ENCODE peak calls at places on chromosomes 13 and 19, in eight cellular contexts. D, F, E, R, U, K, L and J are unnamed samples. For H3K4me1, the result is how much of the 10 kb centered on the place peaks cover.

GRCh38 chr13:114161644-114162532 is 17.2 kb upstream of the CFAP97D2 start:
- DNase-seq in U (peak), F (peak), D (peak), E (peak), R (no peak), K (no peak), L (peak), J (no peak)

GRCh38 chr19:57779220-57779845 is 9.9 kb downstream of the ZNF586 start:
- DNase-seq in R (no peak), L (no peak), K (no peak), D (no peak), F (no peak), U (peak), E (no peak), J (no peak)

GRCh38 chr19:46471116-46471733 is at the start of gene PNMA8A:
- DNase-seq in E (peak), R (no peak), D (peak), F (peak), U (peak), K (peak), L (peak), J (peak)

GRCh38 chr13:41216160-41216559 is 21.8 kb upstream of the KBTBD7 start:
- DNase-seq in L (no peak), D (no peak), E (no peak), R (no peak), K (no peak), F (no peak), U (peak), J (no peak)

GRCh38 chr19:35636651-35637050 is 4.9 kb upstream of the ETV2 start:
- DNase-seq in R (no peak), U (no peak), F (no peak), L (no peak), D (no peak), E (no peak), K (no peak), J (no peak)

GRCh38 chr19:50361290-50362029 is 4.0 kb downstream of the NAPSA start:
- DNase-seq in F (no peak), R (no peak), U (no peak), K (no peak), D (no peak), L (no peak), E (peak), J (no peak)

GRCh38 chr13:50224534-50224933 is 209.3 kb downstream of the KCNRG start:
- DNase-seq in K (no peak), D (no peak), E (no peak), L (no peak), R (no peak), U (peak), F (no peak), J (no peak)

GRCh38 chr13:98225036-98225940 is 48.2 kb upstream of the RNF113B start:
- DNase-seq in K (no peak), D (no peak), F (no peak), E (no peak), L (no peak), R (no peak), U (no peak), J (no peak)

GRCh38 chr19:29966594-29967249 is 24.7 kb downstream of the URI1 start:
- DNase-seq in D (no peak), U (peak), E (no peak), F (no peak), K (no peak), L (no peak), R (no peak), J (no peak)

GRCh38 chr19:48635966-48636858 is 967 bp downstream of the DBP start:
- DNase-seq in K (peak), E (no peak), R (no peak), L (no peak), F (no peak), U (no peak), D (peak), J (peak)

GRCh38 chr13:114132419-114133121 is at the start of gene RASA3:
- DNase-seq in D (peak), L (peak), E (peak), F (peak), K (peak), R (peak), U (peak), J (peak)

GRCh38 chr13:51269039-51269438 is 46.8 kb downstream of the FAM124A start:
- DNase-seq in R (no peak), K (no peak), U (peak), F (no peak), E (no peak), D (no peak), L (no peak), J (no peak)

GRCh38 chr13:98484289-98485219 is 92.4 kb downstream of the STK24 start:
- DNase-seq in R (no peak), K (no peak), L (peak), F (peak), D (peak), E (peak), U (peak), J (peak)

GRCh38 chr19:1503925-1504430 is 8.8 kb downstream of the ADAMTSL5 start:
- DNase-seq in E (no peak), F (no peak), U (no peak), R (no peak), D (no peak), L (no peak), K (no peak), J (peak)

GRCh38 chr19:3365447-3366103 is 808 bp upstream of the NFIC start:
- DNase-seq in U (no peak), R (no peak), F (peak), D (peak), K (peak), E (peak), L (peak), J (peak)

GRCh38 chr13:89514534-89515312 is 1832.8 kb upstream of the MIR17HG start:
- DNase-seq in K (no peak), F (no peak), U (peak), D (no peak), L (no peak), E (no peak), R (no peak), J (no peak)

GRCh38 chr19:47373246-47374240 is 24.4 kb downstream of the DHX34 start:
- DNase-seq in F (no peak), U (no peak), E (no peak), L (no peak), D (no peak), R (no peak), K (peak), J (no peak)

GRCh38 chr19:16326401-16327130 is 1.9 kb downstream of the KLF2 start:
- DNase-seq in L (no peak), F (no peak), R (no peak), U (no peak), E (peak), K (peak), D (peak), J (no peak)

DNA sequence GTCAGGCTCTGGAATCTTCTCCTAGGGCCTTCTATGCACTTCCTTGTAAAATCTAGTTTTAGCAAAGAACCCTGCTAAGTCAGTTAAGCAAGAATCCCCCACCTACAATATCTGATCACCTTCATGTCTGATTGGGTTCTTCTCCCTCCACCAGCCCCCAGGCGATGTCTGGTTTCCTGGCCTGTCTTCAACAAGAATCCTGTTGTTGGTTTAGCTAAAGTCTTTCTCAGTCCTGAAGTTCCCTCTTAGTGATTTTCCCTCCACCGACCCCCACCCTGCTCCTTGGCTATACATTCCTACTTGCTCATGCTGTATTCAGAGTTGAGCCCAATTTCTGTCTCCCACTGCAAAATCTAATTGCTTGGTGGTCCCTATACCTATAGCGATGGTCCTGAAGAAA is 35.2 kb upstream of the SLC46A3 start:
- DNase-seq in L (no peak), U (no peak), K (no peak), R (no peak), F (no peak), E (no peak), D (no peak), J (no peak)
- H3K27ac ChIP-seq in L (no peak), U (peak), K (peak), R (no peak), F (peak), E (no peak), D (no peak), J (peak)

GRCh38 chr19:11378319-11379189 is 4.1 kb downstream of the SWSAP1 start:
- DNase-seq in F (peak), U (peak), K (peak), L (peak), D (peak), E (peak), R (no peak), J (peak)

GRCh38 chr19:11377756-11378155 is 3.3 kb downstream of the SWSAP1 start:
- DNase-seq in L (no peak), R (no peak), U (no peak), F (no peak), K (no peak), E (no peak), D (no peak), J (no peak)

GRCh38 chr19:11374449-11375142 is at the start of gene SWSAP1:
- DNase-seq in K (peak), E (peak), L (peak), F (peak), U (peak), D (peak), R (peak), J (peak)

GRCh38 chr19:11375143-11375948 is 880 bp downstream of the SWSAP1 start:
- DNase-seq in U (no peak), E (peak), D (peak), R (no peak), F (peak), L (peak), K (peak), J (peak)

DNA sequence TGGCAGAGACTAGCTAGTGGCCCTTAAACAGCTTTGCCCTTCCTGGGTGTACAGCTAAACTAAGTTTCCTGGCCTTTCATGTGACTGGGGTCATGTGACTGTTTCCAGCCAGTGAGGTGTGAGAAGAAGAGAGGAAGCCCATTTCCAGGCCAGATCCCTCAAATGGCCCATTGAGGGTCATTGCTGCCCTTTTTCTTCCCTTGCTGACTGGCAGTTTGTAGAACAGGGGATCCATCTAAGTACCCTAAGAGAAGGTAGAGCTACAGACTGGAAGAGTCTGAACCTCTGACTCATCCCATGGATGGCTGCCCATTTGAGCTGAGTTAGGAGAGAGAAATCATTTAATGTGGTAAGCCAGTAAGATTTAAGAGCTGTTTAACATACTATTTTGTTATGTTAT is 2.8 kb downstream of the SWSAP1 start:
- DNase-seq in D (no peak), U (peak), E (no peak), K (no peak), L (no peak), R (no peak), F (no peak), J (no peak)
- H3K4me1 ChIP-seq in D (under half), U (under half), E (half or more), K (half or more), L (half or more), R (under half), F (half or more), J (under half)

DNA sequence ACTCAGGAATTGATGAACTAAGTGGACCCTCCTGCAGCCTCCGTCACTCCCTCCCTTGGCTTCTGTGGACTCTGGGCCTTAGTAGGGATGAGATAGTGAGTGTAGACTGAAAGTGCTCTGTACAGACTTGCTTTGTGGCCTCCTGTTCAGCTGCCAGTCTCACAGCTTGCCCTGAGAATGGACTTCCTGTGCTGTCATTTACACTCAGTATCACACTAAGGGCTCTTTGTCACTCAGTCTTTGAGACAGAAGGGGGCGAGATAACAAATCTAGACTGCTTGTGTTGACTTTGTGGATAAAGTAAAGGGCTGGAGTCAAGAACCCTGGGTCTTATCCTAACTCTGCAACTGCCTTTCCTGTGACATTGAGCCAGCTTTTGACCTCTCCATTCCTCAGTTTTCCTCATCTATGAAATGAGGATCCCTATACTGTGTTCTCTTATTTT is 21.0 kb upstream of the SPRY2 start:
- DNase-seq in D (no peak), U (no peak), K (no peak), R (no peak), L (no peak), F (no peak), E (no peak), J (no peak)
- TF ChIP-seq CTCF in D (no peak), U (no peak), K (no peak), R (peak), L (no peak), F (no peak), E (no peak), J (no peak)

DNA sequence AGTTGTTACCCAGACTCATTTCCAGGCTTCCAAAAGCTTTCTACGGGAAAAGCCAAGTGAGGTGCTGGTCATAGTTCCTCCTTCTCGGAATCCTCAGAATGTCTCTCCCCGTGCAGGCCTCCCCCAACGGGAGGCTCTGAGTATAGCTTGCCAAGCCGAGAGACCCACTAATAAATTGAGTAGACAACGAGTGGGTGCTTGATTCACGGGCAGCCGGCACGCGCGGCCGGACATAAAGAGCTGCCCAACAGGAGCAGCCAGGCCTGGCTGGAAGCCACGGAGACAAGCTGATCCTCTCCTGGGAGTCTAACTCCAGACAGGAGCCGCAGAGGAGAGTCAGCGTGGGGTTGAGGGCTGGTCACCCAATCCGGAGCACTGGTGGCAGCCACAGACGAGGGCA is 43.4 kb upstream of the MEDAG start:
- DNase-seq in R (no peak), F (peak), K (peak), U (no peak), E (peak), L (no peak), D (peak), J (peak)
- H3K27ac ChIP-seq in R (no peak), F (no peak), K (no peak), U (no peak), E (no peak), L (peak), D (no peak), J (no peak)

GRCh38 chr13:43136940-43137574 is 113.7 kb downstream of the DNAJC15 start:
- DNase-seq in D (no peak), R (no peak), E (no peak), U (no peak), K (no peak), F (no peak), L (no peak), J (no peak)
- H3K4me1 ChIP-seq in D (under half), R (under half), E (under half), U (under half), K (under half), F (under half), L (under half), J (under half)

DNA sequence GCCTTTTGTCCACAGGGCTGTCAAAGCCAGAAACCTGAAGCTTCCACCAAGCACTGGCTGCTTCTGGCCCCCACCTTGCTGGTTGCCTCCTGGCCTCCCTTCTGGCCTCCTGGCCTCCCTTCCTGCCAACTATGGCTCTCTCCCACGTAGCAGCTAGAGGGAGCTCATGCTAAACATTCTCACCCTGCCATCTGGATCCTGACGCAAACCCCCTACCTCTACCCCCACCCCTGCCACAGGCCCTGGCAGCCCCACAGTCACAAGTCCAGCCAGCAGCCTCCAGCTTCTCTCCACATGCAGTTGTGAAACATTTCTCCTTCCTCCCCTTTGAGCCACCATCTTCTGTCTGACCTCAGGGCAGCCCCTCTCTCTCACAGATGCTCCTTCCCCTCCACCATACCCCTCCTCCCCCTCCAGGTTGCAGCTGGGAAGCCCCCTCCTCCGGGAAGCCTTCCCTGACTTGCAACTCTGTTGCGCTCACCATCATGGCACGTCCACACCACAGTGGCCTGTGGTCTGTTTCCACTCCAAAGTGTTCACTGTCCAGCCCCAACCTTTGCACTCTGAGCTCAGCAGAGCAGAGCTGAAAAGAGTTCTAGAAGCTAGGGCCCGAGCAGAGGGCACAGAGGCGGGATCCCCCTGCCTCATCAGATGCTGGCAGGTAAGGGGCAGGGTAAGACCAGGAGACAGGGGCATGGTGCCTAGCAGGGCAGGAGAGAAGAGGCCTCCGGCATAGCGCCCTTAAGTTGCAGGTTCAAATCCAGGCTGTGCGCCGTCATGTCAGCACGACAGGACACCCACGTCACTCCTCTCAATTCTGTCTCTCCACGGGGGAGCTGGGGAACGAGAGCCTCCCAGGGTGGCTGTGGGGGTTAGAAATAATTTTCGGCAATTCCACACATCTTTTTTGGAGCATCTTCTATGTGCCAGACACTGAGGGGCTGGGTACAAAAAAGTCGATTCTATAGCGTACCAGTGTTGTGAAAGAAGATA is 7.3 kb downstream of the ADGRL1 start:
- DNase-seq in F (no peak), E (no peak), D (no peak), K (no peak), U (peak), R (no peak), L (no peak), J (no peak)
- TF ChIP-seq CTCF in F (no peak), E (no peak), D (no peak), K (no peak), U (peak), R (no peak), L (no peak), J (no peak)